ENCODE peak calls at places on chromosomes 11 and 22, in nine cellular contexts. L, Y, O, C, X, F, G, I and A are unnamed samples.

GRCh38 chr22:46761539-46762237 is 762 bp upstream of the TBC1D22A start:
- DNase-seq in L (no peak), Y (no peak), O (no peak), C (no peak), X (no peak), F (no peak), G (peak), I (peak), A (no peak)

GRCh38 chr11:119108151-119108856 is 1.2 kb downstream of the C2CD2L start:
- DNase-seq in L (no peak), Y (no peak), O (peak), C (peak), X (peak), F (no peak), G (peak), I (no peak), A (peak)

GRCh38 chr11:57499413-57499982 is 16.0 kb downstream of the SLC43A1 start:
- DNase-seq in L (peak), Y (peak), O (peak), C (peak), X (peak), F (no peak), G (peak), I (peak), A (peak)

GRCh38 chr22:35728639-35729308 is 11.1 kb downstream of the APOL5 start:
- DNase-seq in L (no peak), Y (no peak), O (peak), C (no peak), X (no peak), F (no peak), G (peak), I (no peak), A (no peak)

GRCh38 chr11:102419181-102419580 is 33.4 kb downstream of the TMEM123 start:
- DNase-seq in L (no peak), Y (no peak), O (no peak), C (no peak), X (no peak), F (no peak), G (no peak), I (no peak), A (no peak)

GRCh38 chr11:92975285-92975684 is 5.8 kb downstream of the MTNR1B start:
- DNase-seq in L (no peak), Y (no peak), O (no peak), C (no peak), X (no peak), F (no peak), G (no peak), I (no peak), A (no peak)

GRCh38 chr11:84870486-84870885 is 756.7 kb downstream of the DLG2 start:
- DNase-seq in L (no peak), Y (no peak), O (no peak), C (no peak), X (no peak), F (no peak), G (no peak), I (no peak), A (no peak)

GRCh38 chr22:43396934-43397457 is 14.8 kb upstream of the MPPED1 start:
- DNase-seq in L (no peak), Y (no peak), O (no peak), C (no peak), X (no peak), F (no peak), G (no peak), I (no peak), A (no peak)

GRCh38 chr11:32830413-32830738 is 649 bp downstream of the PRRG4 start:
- DNase-seq in L (peak), Y (no peak), O (peak), C (no peak), X (peak), F (no peak), G (no peak), I (no peak), A (peak)

GRCh38 chr11:67397536-67397935 is 4.1 kb downstream of the PPP1CA start:
- DNase-seq in L (no peak), Y (no peak), O (no peak), C (no peak), X (no peak), F (no peak), G (no peak), I (no peak), A (no peak)

GRCh38 chr11:124798991-124799383 is 1.2 kb downstream of the MSANTD2 start:
- DNase-seq in L (no peak), Y (no peak), O (no peak), C (peak), X (peak), F (no peak), G (peak), I (no peak), A (peak)

GRCh38 chr11:19101803-19102520 is 15.0 kb upstream of the ZDHHC13 start:
- DNase-seq in L (no peak), Y (no peak), O (no peak), C (no peak), X (no peak), F (no peak), G (no peak), I (no peak), A (no peak)

GRCh38 chr11:19291064-19291463 is 50.3 kb upstream of the E2F8 start:
- DNase-seq in L (no peak), Y (no peak), O (no peak), C (no peak), X (no peak), F (no peak), G (no peak), I (no peak), A (no peak)

GRCh38 chr11:114796954-114797721 is 118.8 kb downstream of the NXPE2 start:
- DNase-seq in L (no peak), Y (peak), O (no peak), C (no peak), X (peak), F (no peak), G (no peak), I (no peak), A (no peak)

GRCh38 chr22:40451230-40451629 is 80.8 kb downstream of the SGSM3 start:
- DNase-seq in L (no peak), Y (no peak), O (no peak), C (no peak), X (peak), F (no peak), G (no peak), I (no peak), A (no peak)

GRCh38 chr11:118353084-118353710 is 6.2 kb upstream of the UBE4A start:
- DNase-seq in L (no peak), Y (no peak), O (peak), C (peak), X (no peak), F (no peak), G (peak), I (no peak), A (peak)

GRCh38 chr11:55624531-55624930 is 10.4 kb upstream of the OR4P4 start:
- DNase-seq in L (no peak), Y (no peak), O (no peak), C (no peak), X (no peak), F (no peak), G (no peak), I (no peak), A (no peak)

GRCh38 chr11:1060885-1061616 is 13.6 kb upstream of the MUC2 start:
- DNase-seq in L (peak), Y (no peak), O (no peak), C (no peak), X (peak), F (no peak), G (no peak), I (no peak), A (peak)

GRCh38 chr11:2934611-2935239 is 5.5 kb upstream of the PHLDA2 start:
- DNase-seq in L (no peak), Y (no peak), O (no peak), C (no peak), X (no peak), F (no peak), G (no peak), I (no peak), A (no peak)

GRCh38 chr11:102733232-102733875 is 8.6 kb upstream of the MMP8 start:
- DNase-seq in L (peak), Y (no peak), O (peak), C (peak), X (peak), F (no peak), G (peak), I (peak), A (peak)

GRCh38 chr22:45804986-45805325 is 133.3 kb downstream of the ATXN10 start:
- DNase-seq in L (no peak), Y (peak), O (no peak), C (no peak), X (peak), F (no peak), G (no peak), I (no peak), A (peak)

GRCh38 chr11:34600339-34601084 is 20.4 kb upstream of the EHF start:
- DNase-seq in L (no peak), Y (no peak), O (no peak), C (no peak), X (peak), F (no peak), G (no peak), I (no peak), A (peak)

GRCh38 chr22:36461665-36462474 is 19.6 kb downstream of the TXN2 start:
- DNase-seq in L (no peak), Y (peak), O (no peak), C (no peak), X (peak), F (no peak), G (peak), I (no peak), A (peak)

GRCh38 chr11:102485095-102485722 is 32.6 kb upstream of the TMEM123 start:
- DNase-seq in L (no peak), Y (no peak), O (no peak), C (no peak), X (no peak), F (no peak), G (no peak), I (no peak), A (peak)

GRCh38 chr11:128334311-128335044 is 252.9 kb downstream of the ETS1 start:
- DNase-seq in L (peak), Y (peak), O (no peak), C (no peak), X (no peak), F (no peak), G (no peak), I (no peak), A (peak)

GRCh38 chr22:31286360-31287255 is 5.7 kb downstream of the PIK3IP1 start:
- DNase-seq in L (no peak), Y (no peak), O (peak), C (peak), X (no peak), F (no peak), G (no peak), I (no peak), A (no peak)

GRCh38 chr11:102664001-102664752 is 39.0 kb upstream of the MMP20 start:
- DNase-seq in L (no peak), Y (no peak), O (peak), C (peak), X (peak), F (no peak), G (peak), I (no peak), A (peak)

GRCh38 chr11:78834886-78835285 is 260.2 kb upstream of the NARS2 start:
- DNase-seq in L (no peak), Y (no peak), O (no peak), C (no peak), X (no peak), F (no peak), G (no peak), I (no peak), A (no peak)